ENCODE peak calls at places on chromosomes 7 and 10, in nine cellular contexts. P, D, I, T, Y, G, S, A and U are unnamed samples. For H3K36me3, the result is how much of the 10 kb centered on the place peaks cover.

GRCh38 chr7:117165656-117166055 is 157.2 kb downstream of the WNT2 start:
- DNase-seq in P (no peak), D (no peak), I (no peak), T (peak), Y (no peak), G (no peak), S (no peak), A (no peak), U (no peak)

GRCh38 chr10:98405422-98405821 is 9.6 kb downstream of the PYROXD2 start:
- DNase-seq in P (no peak), D (no peak), I (no peak), T (no peak), Y (no peak), G (no peak), S (no peak), A (no peak), U (no peak)

GRCh38 chr10:73886085-73886529 is 11.8 kb upstream of the CAMK2G start:
- DNase-seq in P (peak), D (peak), I (peak), T (peak), Y (peak), G (peak), S (peak), A (peak), U (peak)

GRCh38 chr10:94274142-94274787 is 88.5 kb downstream of the NOC3L start:
- DNase-seq in P (no peak), D (no peak), I (peak), T (peak), Y (no peak), G (peak), S (no peak), A (no peak), U (no peak)

GRCh38 chr10:43452356-43452914 is 15.5 kb downstream of the ZNF487 start:
- DNase-seq in P (no peak), D (no peak), I (no peak), T (no peak), Y (no peak), G (no peak), S (no peak), A (no peak), U (no peak)

GRCh38 chr7:135728136-135728669 is at the start of gene SLC13A4:
- DNase-seq in P (no peak), D (peak), I (no peak), T (no peak), Y (no peak), G (no peak), S (peak), A (no peak), U (no peak)

GRCh38 chr7:43639858-43640491 is 57.1 kb downstream of the STK17A start:
- DNase-seq in P (peak), D (no peak), I (peak), T (no peak), Y (no peak), G (peak), S (peak), A (peak), U (no peak)

GRCh38 chr10:84715911-84716310 is 387.5 kb downstream of the CCSER2 start:
- DNase-seq in P (no peak), D (peak), I (no peak), T (no peak), Y (no peak), G (peak), S (peak), A (peak), U (no peak)

GRCh38 chr10:49144021-49144720 is 10.3 kb upstream of the FAM170B start:
- DNase-seq in P (no peak), D (no peak), I (no peak), T (no peak), Y (no peak), G (no peak), S (no peak), A (no peak), U (no peak)

GRCh38 chr7:103065666-103066065 is 8.9 kb downstream of the FBXL13 start:
- DNase-seq in P (no peak), D (peak), I (peak), T (no peak), Y (peak), G (peak), S (peak), A (peak), U (no peak)

GRCh38 chr10:115936926-115937755 is 335.9 kb downstream of the GFRA1 start:
- DNase-seq in P (no peak), D (no peak), I (no peak), T (no peak), Y (no peak), G (no peak), S (no peak), A (no peak), U (no peak)

GRCh38 chr7:138587485-138587884 is 113.7 kb downstream of the SVOPL start:
- DNase-seq in P (no peak), D (no peak), I (no peak), T (no peak), Y (no peak), G (no peak), S (no peak), A (no peak), U (no peak)

GRCh38 chr10:50545846-50546245 is 77.9 kb downstream of the SGMS1 start:
- DNase-seq in P (no peak), D (no peak), I (no peak), T (no peak), Y (no peak), G (no peak), S (no peak), A (no peak), U (no peak)

GRCh38 chr7:87218941-87219544 is 489 bp downstream of the TMEM243 start:
- DNase-seq in P (peak), D (peak), I (peak), T (peak), Y (no peak), G (peak), S (peak), A (peak), U (peak)

GRCh38 chr10:87750001-87750651 is 67.9 kb downstream of the ATAD1 start:
- DNase-seq in P (no peak), D (no peak), I (no peak), T (no peak), Y (no peak), G (no peak), S (no peak), A (no peak), U (no peak)

GRCh38 chr10:94459385-94459784 is 57.0 kb downstream of the TBC1D12 start:
- DNase-seq in P (no peak), D (no peak), I (no peak), T (no peak), Y (no peak), G (no peak), S (no peak), A (no peak), U (no peak)

GRCh38 chr7:109763611-109764010 is 1193.9 kb downstream of the DNAJB9 start:
- DNase-seq in P (no peak), D (no peak), I (no peak), T (no peak), Y (no peak), G (no peak), S (no peak), A (no peak), U (no peak)

GRCh38 chr10:118332247-118332646 is 9.9 kb downstream of the FAM204A start:
- DNase-seq in P (no peak), D (peak), I (no peak), T (no peak), Y (no peak), G (no peak), S (no peak), A (no peak), U (no peak)

GRCh38 chr7:47080816-47081215 is 501.1 kb downstream of the TNS3 start:
- DNase-seq in P (no peak), D (no peak), I (no peak), T (no peak), Y (no peak), G (no peak), S (no peak), A (no peak), U (no peak)

GRCh38 chr10:114822771-114823463 is 1.3 kb downstream of the FHIP2A start:
- DNase-seq in P (no peak), D (no peak), I (no peak), T (no peak), Y (no peak), G (no peak), S (no peak), A (peak), U (no peak)

GRCh38 chr7:97731736-97732370 is at the start of gene TAC1:
- DNase-seq in P (peak), D (peak), I (peak), T (no peak), Y (no peak), G (no peak), S (peak), A (peak), U (no peak)

GRCh38 chr7:87038993-87039716 is 20.3 kb downstream of the ELAPOR2 start:
- DNase-seq in P (no peak), D (no peak), I (no peak), T (no peak), Y (no peak), G (no peak), S (no peak), A (no peak), U (no peak)

DNA sequence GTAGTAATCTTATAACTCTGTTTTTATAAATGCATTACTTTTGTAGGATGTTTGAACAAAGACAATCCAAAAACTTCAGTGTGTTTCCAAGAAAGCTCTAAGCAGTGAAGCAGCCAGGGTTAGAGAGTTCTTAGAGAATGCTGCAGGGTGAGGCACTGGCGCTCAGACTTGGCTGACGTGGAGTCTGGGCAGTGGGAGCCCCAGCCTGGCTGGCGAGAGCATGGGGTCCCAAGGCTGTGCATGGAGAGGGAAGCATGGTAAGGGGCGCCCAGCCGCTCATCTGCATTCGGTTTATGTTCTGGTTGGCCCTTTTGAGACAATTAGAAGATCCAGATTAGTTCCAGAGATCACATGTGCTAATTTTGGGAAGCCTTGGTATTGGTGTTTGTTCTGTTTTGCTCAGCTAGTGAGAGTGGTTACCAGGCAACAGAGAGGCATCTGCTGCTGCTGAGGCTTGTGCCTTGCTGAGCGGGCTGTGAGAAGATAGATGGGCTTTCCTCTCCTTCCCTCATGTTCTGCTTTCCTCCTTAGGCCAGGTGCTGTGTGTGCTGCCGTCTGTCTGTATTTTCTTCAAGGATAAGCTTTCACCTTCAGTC is 10.3 kb downstream of the SUN1 start:
- DNase-seq in P (no peak), D (no peak), I (no peak), T (no peak), Y (no peak), G (no peak), S (no peak), A (no peak), U (no peak)
- H3K36me3 ChIP-seq in P (under half), D (under half), I (under half), T (half or more), Y (under half), G (under half), S (under half), A (under half), U (under half)

GRCh38 chr10:125086716-125087115 is 73.6 kb downstream of the CTBP2 start:
- DNase-seq in P (no peak), D (no peak), I (no peak), T (no peak), Y (no peak), G (no peak), S (no peak), A (no peak), U (no peak)
- H3K36me3 ChIP-seq in P (under half), D (under half), I (under half), T (under half), Y (under half), G (under half), S (under half), A (under half), U (under half)

GRCh38 chr7:5359344-5359743 is 64.3 kb downstream of the TNRC18 start:
- DNase-seq in P (no peak), D (no peak), I (no peak), T (no peak), Y (no peak), G (no peak), S (no peak), A (no peak), U (no peak)

GRCh38 chr7:5360451-5360850 is 63.2 kb downstream of the TNRC18 start:
- DNase-seq in P (no peak), D (no peak), I (no peak), T (no peak), Y (no peak), G (peak), S (no peak), A (no peak), U (no peak)

GRCh38 chr7:5362466-5362865 is 61.2 kb downstream of the TNRC18 start:
- DNase-seq in P (no peak), D (no peak), I (no peak), T (no peak), Y (no peak), G (no peak), S (no peak), A (no peak), U (no peak)

GRCh38 chr7:5361446-5362155 is 62.0 kb downstream of the TNRC18 start:
- DNase-seq in P (no peak), D (no peak), I (no peak), T (no peak), Y (no peak), G (no peak), S (no peak), A (no peak), U (no peak)

DNA sequence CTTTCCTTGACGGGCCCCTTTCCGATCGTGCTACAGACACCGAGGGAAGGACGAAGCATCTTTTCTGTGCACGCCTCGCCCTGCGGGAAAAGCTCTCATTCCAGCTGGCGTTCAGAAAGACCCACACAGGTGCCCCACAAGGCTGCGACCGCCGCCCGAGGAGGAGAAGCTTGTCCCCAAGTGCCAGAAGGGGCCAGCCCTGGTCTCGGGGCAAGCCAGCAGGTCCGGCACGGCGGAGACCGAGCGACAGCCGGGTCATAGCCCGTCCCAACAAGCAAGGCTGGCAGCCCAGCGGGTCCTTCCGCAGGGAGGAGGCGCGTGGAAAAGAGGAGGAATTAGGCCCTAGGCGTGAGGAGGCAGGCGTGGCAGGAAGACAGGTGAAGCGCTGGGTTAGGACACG is 62.7 kb downstream of the TNRC18 start:
- DNase-seq in P (no peak), D (no peak), I (no peak), T (no peak), Y (no peak), G (no peak), S (no peak), A (no peak), U (no peak)
- H3K36me3 ChIP-seq in P (half or more), D (under half), I (under half), T (half or more), Y (under half), G (under half), S (half or more), A (under half), U (half or more)

DNA sequence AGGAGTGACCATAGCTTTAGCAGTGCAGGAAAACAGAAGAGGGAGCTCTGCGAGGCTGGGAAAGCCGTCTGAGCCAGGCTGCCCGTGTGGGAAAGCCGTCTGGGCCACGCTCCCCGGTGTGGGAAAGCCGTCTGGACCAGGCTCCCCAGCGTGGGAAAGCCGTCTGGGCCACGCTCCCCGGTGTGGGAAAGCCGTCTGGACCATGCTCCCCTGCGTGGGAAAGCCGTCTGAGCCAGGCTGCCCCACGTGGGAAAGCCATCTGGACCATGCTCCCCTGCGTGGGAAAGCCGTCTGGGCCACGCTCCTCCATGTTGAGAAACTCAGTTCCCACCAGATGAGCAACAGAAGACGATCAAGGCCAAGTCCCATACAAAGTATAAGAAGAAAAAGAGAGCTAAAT is 101.8 kb downstream of the GALNT11 start:
- DNase-seq in P (no peak), D (no peak), I (no peak), T (no peak), Y (no peak), G (no peak), S (no peak), A (no peak), U (no peak)
- H3K36me3 ChIP-seq in P (under half), D (under half), I (under half), T (half or more), Y (under half), G (under half), S (under half), A (under half), U (under half)